ENCODE peak calls at places on chromosomes 7 and 10, in nine cellular contexts. M is fibroblast of lung, U is GM12878, C is hepatocyte, V is PC-3, O is endothelial cell of umbilical vein, E is neural progenitor cell, G is astrocyte, H is mammary epithelial cell. X is an unnamed sample.

GRCh38 chr10:125123363-125124113 is 36.8 kb downstream of the CTBP2 start:
- DNase-seq in M (peak), U (no peak), C (no peak), V (peak), O (peak), E (no peak), G (peak), H (peak), X (peak)

GRCh38 chr7:7438851-7439250 is 96.8 kb downstream of the COL28A1 start:
- DNase-seq in M (peak), U (no peak), C (peak), V (peak), O (peak), E (no peak), G (peak), H (peak), X (peak)

GRCh38 chr7:88344271-88344670 is 37.6 kb upstream of the STEAP4 start:
- DNase-seq in M (no peak), U (no peak), C (no peak), V (no peak), O (no peak), E (no peak), G (no peak), H (no peak), X (no peak)

GRCh38 chr7:34320926-34321609 is 336.9 kb upstream of the NPSR1 start:
- DNase-seq in M (peak), U (peak), C (peak), V (peak), O (peak), E (peak), G (peak), H (peak), X (peak)

GRCh38 chr10:3668276-3668960 is 116.6 kb downstream of the KLF6 start:
- DNase-seq in M (peak), U (no peak), C (peak), V (no peak), O (no peak), E (peak), G (peak), H (peak), X (peak)

GRCh38 chr7:128004623-128005022 is 26.6 kb downstream of the LRRC4 start:
- DNase-seq in M (no peak), U (no peak), C (no peak), V (no peak), O (no peak), E (no peak), G (no peak), H (no peak), X (no peak)

GRCh38 chr10:121696854-121697253 is 98.6 kb upstream of the FGFR2 start:
- DNase-seq in M (no peak), U (no peak), C (peak), V (peak), O (peak), E (peak), G (no peak), H (no peak), X (no peak)

GRCh38 chr7:140484951-140485350 is 5.6 kb upstream of the MKRN1 start:
- DNase-seq in M (no peak), U (no peak), C (no peak), V (no peak), O (no peak), E (no peak), G (no peak), H (no peak), X (no peak)

GRCh38 chr7:31315758-31316157 is 24.8 kb downstream of the NEUROD6 start:
- DNase-seq in M (no peak), U (no peak), C (no peak), V (no peak), O (no peak), E (no peak), G (no peak), H (no peak), X (no peak)

GRCh38 chr10:5305374-5305773 is 59.4 kb upstream of the UCN3 start:
- DNase-seq in M (no peak), U (no peak), C (no peak), V (no peak), O (no peak), E (no peak), G (no peak), H (no peak), X (no peak)

GRCh38 chr10:131675104-131675503 is 225.7 kb upstream of the PPP2R2D start:
- DNase-seq in M (no peak), U (no peak), C (no peak), V (no peak), O (no peak), E (no peak), G (no peak), H (no peak), X (no peak)

DNA sequence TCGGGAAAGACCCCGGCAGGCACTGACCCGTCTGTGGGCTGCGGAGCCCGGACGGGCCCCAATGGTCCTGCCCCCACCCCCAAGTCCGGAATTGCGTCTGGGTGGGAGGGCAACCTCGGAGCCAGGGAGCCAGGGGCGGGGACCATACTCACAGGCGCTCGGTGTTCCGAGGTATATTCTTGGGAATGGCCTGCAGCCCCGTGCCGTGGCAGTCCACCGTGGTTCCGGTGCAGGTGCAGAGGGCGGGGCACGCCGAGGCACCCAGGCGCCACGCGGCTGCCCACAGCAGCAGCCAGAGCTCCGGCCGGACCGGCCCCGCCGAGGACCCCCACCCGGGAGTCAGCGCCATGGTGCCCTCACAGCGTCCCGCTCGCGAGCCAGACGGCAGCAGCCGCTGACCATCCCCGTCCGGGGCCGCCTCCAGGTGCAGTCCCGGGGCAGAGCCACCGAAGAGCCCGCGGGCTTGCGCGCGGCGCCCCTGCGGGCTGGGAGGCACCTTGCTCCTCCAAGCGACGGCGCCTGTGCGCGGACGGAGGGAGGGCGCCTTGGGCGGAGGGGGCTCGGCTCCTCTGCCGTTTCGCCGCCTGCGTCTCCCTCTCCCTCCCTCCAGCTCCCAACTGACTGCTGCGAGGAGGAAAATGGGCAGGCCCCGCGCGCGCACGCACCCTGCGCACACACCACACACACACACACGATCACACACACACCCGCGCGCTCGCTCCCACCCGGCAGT is at the start of gene SLIT1:
- DNase-seq in M (no peak), U (no peak), C (peak), V (no peak), O (no peak), E (peak), G (no peak), H (no peak), X (no peak)
- TF ChIP-seq EZH2 in M (no peak), U (no peak), C (peak), V (no peak), O (no peak), E (peak), G (peak), H (no peak), X (peak)

GRCh38 chr10:23191764-23192395 is at the start of gene PTF1A:
- DNase-seq in M (no peak), U (no peak), C (peak), V (no peak), O (no peak), E (peak), G (no peak), H (no peak), X (no peak)
- TF ChIP-seq EZH2 in M (no peak), U (no peak), C (peak), V (no peak), O (no peak), E (peak), G (peak), H (no peak), X (no peak)

GRCh38 chr10:31318854-31319601 is at the start of gene ZEB1:
- DNase-seq in M (peak), U (no peak), C (peak), V (peak), O (peak), E (peak), G (peak), H (peak), X (peak)

GRCh38 chr10:31321396-31321941 is 2.5 kb downstream of the ZEB1 start:
- DNase-seq in M (peak), U (no peak), C (no peak), V (no peak), O (peak), E (peak), G (peak), H (no peak), X (no peak)

GRCh38 chr10:31319602-31320178 is 674 bp downstream of the ZEB1 start:
- DNase-seq in M (no peak), U (no peak), C (peak), V (no peak), O (no peak), E (peak), G (no peak), H (no peak), X (no peak)

GRCh38 chr10:31320179-31320597 is 1.2 kb downstream of the ZEB1 start:
- DNase-seq in M (peak), U (no peak), C (peak), V (peak), O (no peak), E (peak), G (peak), H (peak), X (no peak)

GRCh38 chr10:31320598-31321211 is 1.7 kb downstream of the ZEB1 start:
- DNase-seq in M (peak), U (no peak), C (peak), V (peak), O (peak), E (peak), G (peak), H (peak), X (no peak)
- TF ChIP-seq EZH2 in M (no peak), U (no peak), C (peak), V (no peak), O (no peak), E (peak), G (no peak), H (peak), X (peak)

DNA sequence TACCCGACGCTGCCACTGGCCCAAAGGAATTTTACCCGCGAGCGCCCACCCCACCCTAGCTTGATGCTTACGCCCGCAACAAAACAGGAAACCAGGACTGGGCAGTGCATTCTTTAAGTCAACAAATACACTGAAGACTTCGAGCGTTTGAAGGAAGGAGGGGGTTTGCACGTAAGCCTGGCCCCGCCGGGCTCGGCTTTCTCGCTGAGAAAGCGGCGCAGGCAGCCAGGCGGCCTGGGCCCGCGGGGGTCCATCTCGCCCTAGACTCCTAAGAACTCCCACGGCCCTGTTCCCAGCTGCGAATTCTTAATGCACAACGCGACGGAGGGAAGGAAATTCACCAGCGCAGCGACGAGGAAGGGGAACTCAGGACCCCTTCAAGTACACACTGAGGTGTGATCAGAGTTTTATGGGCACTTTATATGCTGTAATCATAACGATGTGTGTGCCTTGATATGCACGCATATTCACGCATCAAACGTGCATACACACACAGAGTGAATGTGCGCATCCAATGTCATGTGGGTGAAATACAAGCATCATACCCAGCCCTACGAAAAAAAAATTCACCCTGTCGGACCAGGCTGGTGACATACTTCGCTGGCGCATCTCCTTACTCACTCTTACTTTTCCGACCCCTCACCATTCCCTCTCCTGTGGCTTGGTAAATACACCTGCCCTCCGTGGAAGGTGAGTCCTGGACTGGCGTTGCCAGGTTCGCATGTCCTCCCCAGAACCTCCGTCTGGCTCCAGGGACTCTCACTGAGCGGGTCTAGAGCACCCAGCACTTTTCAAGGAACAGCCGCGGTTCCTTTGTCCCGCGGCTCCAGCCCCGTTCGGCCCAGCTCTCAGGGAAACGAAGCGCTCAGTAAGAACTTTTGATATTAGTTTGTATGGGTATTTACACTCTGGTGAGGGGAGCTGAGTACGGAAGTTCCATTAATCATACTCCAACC is 5.7 kb upstream of the HOXA13 start:
- DNase-seq in M (no peak), U (no peak), C (no peak), V (peak), O (no peak), E (peak), G (no peak), H (no peak), X (no peak)
- TF ChIP-seq EZH2 in M (peak), U (no peak), C (peak), V (no peak), O (peak), E (peak), G (peak), H (peak), X (peak)

X was measured in keratinocyte.